ENCODE peak calls at places on chromosomes 7 and 10, in seven cellular contexts. V is mesendoderm, Z is H9, P is H1, M is IMR-90, I is trophoblast cell, J is mesenchymal stem cell. C is an unnamed sample.

GRCh38 chr7:42227523-42227922 is 9.5 kb downstream of the GLI3 start:
- DNase-seq in V (peak; percentile 70), Z (no peak), P (no peak), M (no peak), I (peak; percentile 41), J (peak; percentile 21), C (no peak)

GRCh38 chr10:106682175-106682574 is 482.3 kb downstream of the SORCS1 start:
- DNase-seq in V (no peak), Z (no peak), P (no peak), M (peak; percentile 4), I (no peak), J (no peak), C (no peak)

GRCh38 chr10:71761105-71761511 is 12.2 kb downstream of the VSIR start:
- DNase-seq in V (no peak), Z (no peak), P (no peak), M (no peak), I (no peak), J (no peak), C (no peak)

GRCh38 chr10:94027197-94027596 is 33.5 kb downstream of the PLCE1 start:
- DNase-seq in V (no peak), Z (no peak), P (no peak), M (peak; percentile 33), I (no peak), J (no peak), C (no peak)

GRCh38 chr7:135204271-135204872 is 7.0 kb downstream of the WDR91 start:
- DNase-seq in V (no peak), Z (no peak), P (no peak), M (peak; percentile 93), I (no peak), J (peak; percentile 11), C (no peak)

GRCh38 chr10:13001041-13001886 is at the start of gene CCDC3:
- DNase-seq in V (peak; percentile 45), Z (peak; percentile 69), P (peak; percentile 77), M (no peak), I (no peak), J (peak; percentile 30), C (peak; percentile 14)

GRCh38 chr10:110642980-110643655 is 1.0 kb upstream of the RBM20 start:
- DNase-seq in V (peak; percentile 78), Z (peak; percentile 74), P (peak; percentile 78), M (no peak), I (no peak), J (peak; percentile 56), C (peak; percentile 61)

GRCh38 chr7:149147730-149148653 is 739 bp downstream of the ZNF398 start:
- DNase-seq in V (peak; percentile 60), Z (no peak), P (peak; percentile 63), M (peak; percentile 51), I (peak; percentile 66), J (peak; percentile 84), C (peak; percentile 59)

GRCh38 chr7:154672659-154673415 is 330.1 kb downstream of the PAXIP1 start:
- DNase-seq in V (no peak), Z (no peak), P (no peak), M (no peak), I (no peak), J (no peak), C (no peak)

GRCh38 chr10:91251430-91252056 is 31.1 kb downstream of the PCGF5 start:
- DNase-seq in V (peak; percentile 49), Z (no peak), P (no peak), M (peak; percentile 62), I (peak; percentile 22), J (peak; percentile 69), C (peak; percentile 39)

GRCh38 chr10:103231047-103231551 is 14.6 kb upstream of the RPEL1 start:
- DNase-seq in V (peak; percentile 99), Z (peak; percentile 75), P (no peak), M (peak; percentile 97), I (peak; percentile 87), J (peak; percentile 91), C (peak; percentile 77)

GRCh38 chr7:15503603-15504280 is 58.1 kb downstream of the AGMO start:
- DNase-seq in V (no peak), Z (no peak), P (no peak), M (peak; percentile 15), I (no peak), J (peak; percentile 22), C (no peak)

GRCh38 chr7:118005021-118005420 is 131.8 kb upstream of the CTTNBP2 start:
- DNase-seq in V (peak; percentile 73), Z (no peak), P (no peak), M (no peak), I (no peak), J (no peak), C (peak; percentile 11)

GRCh38 chr7:32206987-32207386 is 136.8 kb upstream of the PDE1C start:
- DNase-seq in V (peak; percentile 62), Z (peak; percentile 73), P (peak; percentile 73), M (peak; percentile 3), I (no peak), J (peak; percentile 36), C (peak; percentile 18)

DNA sequence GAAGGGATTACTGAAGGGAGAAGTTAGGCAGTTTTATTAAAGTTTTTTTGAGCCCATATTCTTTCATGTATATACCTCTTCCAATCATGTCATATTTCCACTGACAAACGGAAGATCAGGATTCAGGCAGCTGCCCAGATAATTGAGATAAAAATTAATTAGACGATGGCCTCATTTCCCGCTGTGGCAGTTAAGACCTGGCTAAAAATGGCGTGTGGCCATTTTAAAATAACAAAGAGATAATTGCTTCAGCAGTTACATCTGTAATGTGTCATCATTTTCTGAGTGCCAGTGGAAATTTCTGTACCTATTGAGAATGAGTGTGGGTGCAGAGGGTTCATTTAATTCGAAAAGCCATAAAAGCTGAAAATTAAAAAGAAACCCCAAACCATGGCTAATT is 215.1 kb downstream of the STK31 start:
- DNase-seq in V (no peak), Z (no peak), P (no peak), M (no peak), I (no peak), J (no peak), C (no peak)
- H3K27ac ChIP-seq in V (no peak overlapping the region), Z (no peak overlapping the region), P (no peak overlapping the region), M (no peak overlapping the region), I (no peak overlapping the region), J (no peak overlapping the region), C (no peak overlapping the region)

DNA sequence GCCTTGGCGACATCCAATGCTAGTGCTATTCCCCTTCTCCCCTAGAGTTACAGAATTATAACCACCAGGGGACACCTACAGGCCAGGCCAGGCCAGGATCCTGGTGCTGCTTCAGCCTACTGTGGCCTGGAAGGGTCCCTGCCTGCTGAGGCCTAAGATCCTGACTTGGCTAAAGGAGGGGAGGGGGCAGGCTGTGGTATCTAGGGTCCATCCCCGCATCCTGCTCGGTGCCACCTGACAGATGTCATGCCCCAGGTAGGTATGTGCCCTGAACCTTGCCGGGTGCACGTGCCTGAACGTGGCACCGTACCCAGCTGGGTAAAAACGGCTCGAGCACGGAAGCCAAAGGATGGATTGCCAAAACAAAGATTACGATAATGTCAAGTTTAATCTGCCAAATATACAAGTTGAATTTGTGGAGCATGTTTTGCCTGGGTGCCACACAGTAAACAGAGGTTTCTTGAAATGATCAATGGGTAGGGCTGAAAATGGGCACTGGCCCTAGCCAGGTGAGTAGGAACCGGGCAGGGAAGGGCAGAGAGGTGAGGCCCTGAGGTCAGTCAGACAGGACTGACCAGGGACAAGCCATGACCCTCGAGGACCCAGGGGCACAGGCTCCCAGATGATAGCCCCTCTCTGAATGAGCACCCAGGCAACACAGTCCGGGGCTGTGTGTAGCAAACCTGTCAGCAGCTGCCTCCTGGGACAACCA is 12.6 kb downstream of the PDAP1 start:
- DNase-seq in V (peak; percentile 44), Z (no peak), P (no peak), M (no peak), I (no peak), J (no peak), C (no peak)
- H2AK5ac ChIP-seq in V (no peak overlapping the region), Z (no peak overlapping the region), P (no peak overlapping the region), M (no peak overlapping the region), I (no peak overlapping the region), J (no peak overlapping the region), C (no peak overlapping the region)

GRCh38 chr7:46150721-46151120 is 229.6 kb upstream of the IGFBP3 start:
- DNase-seq in V (no peak), Z (no peak), P (no peak), M (no peak), I (no peak), J (no peak), C (no peak)
- H3K27ac ChIP-seq in V (no peak overlapping the region), Z (no peak overlapping the region), P (no peak overlapping the region), M (no peak overlapping the region), I (no peak overlapping the region), J (no peak overlapping the region), C (no peak overlapping the region)

DNA sequence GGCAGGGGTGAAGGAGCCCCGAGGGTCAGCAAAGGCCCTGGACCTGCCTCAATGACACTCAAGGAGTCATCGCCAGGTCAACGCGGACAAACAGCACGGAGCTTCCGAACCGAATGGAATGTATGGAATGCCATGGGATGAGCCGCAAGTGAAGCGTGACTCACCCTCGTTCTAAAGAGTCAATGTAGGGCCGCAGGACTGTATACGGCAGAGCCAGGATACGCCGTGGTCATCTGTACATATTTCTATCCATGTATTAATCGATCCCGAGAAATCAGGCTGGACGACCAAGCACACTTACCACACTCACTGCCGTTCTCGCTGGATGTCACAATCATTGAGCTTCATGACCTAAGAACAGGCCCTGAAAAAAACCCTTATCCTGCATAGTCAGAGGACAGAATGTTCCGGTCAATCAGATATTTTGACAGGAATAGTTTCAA is 4.3 kb downstream of the SNX8 start:
- DNase-seq in V (peak; percentile 96), Z (peak; percentile 86), P (peak; percentile 67), M (peak; percentile 89), I (peak; percentile 91), J (peak; percentile 93), C (peak; percentile 73)
- H2AK5ac ChIP-seq in V (no peak overlapping the region), Z (no peak overlapping the region), P (peak overlapping the region; percentile 20), M (peak overlapping the region; percentile 73), I (no peak overlapping the region), J (peak overlapping the region; percentile 39), C (no peak overlapping the region)

GRCh38 chr10:112950714-112951348 is 784 bp downstream of the TCF7L2 start:
- DNase-seq in V (peak; percentile 81), Z (no peak), P (no peak), M (peak; percentile 49), I (peak; percentile 66), J (peak; percentile 61), C (no peak)

GRCh38 chr10:112949128-112949823 is 771 bp upstream of the TCF7L2 start:
- DNase-seq in V (no peak), Z (no peak), P (no peak), M (peak; percentile 37), I (no peak), J (peak; percentile 62), C (no peak)

GRCh38 chr10:112951349-112952281 is 1.6 kb downstream of the TCF7L2 start:
- DNase-seq in V (peak; percentile 97), Z (peak; percentile 61), P (peak; percentile 76), M (peak; percentile 84), I (peak; percentile 63), J (peak; percentile 97), C (peak; percentile 75)

GRCh38 chr10:112952282-112952991 is 2.4 kb downstream of the TCF7L2 start:
- DNase-seq in V (no peak), Z (no peak), P (no peak), M (peak; percentile 38), I (peak; percentile 65), J (peak; percentile 54), C (no peak)

DNA sequence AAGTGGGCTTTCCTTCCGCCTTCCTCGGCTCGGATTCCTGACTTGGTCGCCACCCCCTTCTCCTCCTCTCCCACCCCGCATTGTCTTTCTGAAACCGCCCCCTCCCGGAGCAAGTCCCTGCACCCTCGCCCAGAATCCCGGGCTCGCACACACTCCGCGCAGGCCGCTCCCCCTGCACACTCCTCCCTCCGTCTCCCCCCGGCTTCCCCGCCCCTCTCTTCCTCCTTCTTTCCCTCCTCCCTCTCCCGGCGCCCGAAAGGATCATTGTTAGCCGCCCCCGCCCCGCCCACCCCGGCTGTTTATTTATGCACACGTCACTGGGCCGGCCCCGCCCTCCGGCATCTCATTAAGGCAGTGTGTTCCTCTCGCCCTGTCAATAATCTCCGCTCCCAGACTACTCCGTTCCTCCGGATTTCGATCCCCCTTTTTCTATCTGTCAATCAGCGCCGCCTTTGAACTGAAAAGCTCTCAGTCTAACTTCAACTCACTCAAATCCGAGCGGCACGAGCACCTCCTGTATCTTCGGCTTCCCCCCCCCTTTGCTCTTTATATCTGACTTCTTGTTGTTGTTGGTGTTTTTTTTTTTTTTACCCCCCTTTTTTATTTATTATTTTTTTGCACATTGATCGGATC is at the start of gene TCF7L2:
- DNase-seq in V (peak; percentile 100), Z (peak; percentile 99), P (peak; percentile 90), M (peak; percentile 95), I (peak; percentile 96), J (peak; percentile 98), C (peak; percentile 99)
- H3K27ac ChIP-seq in V (peak within 1 kb of the TSS; percentile 95), Z (peak within 1 kb of the TSS; percentile 57), P (peak within 1 kb of the TSS; percentile 69), M (peak within 1 kb of the TSS; percentile 99), I (peak within 1 kb of the TSS; percentile 95), J (peak within 1 kb of the TSS; percentile 88), C (peak within 1 kb of the TSS; percentile 99)

C was measured in neuronal stem cell.